ENCODE peak calls at places on chromosomes 1 and 21, in six cellular contexts. X, S, Q, R, E and V are unnamed samples.

GRCh38 chr1:235327559-235328270 is at the start of gene ARID4B:
- DNase-seq in R (no peak), S (no peak), X (peak), Q (no peak), E (no peak), V (no peak)

GRCh38 chr1:167862432-167863076 is 51.4 kb downstream of the ADCY10 start:
- DNase-seq in Q (no peak), S (peak), X (no peak), R (no peak), E (no peak), V (no peak)

GRCh38 chr1:101150266-101150665 is 86.6 kb upstream of the S1PR1 start:
- DNase-seq in Q (no peak), S (no peak), E (no peak), R (no peak), X (no peak), V (no peak)

GRCh38 chr1:37795340-37796110 is 1.9 kb downstream of the MANEAL start:
- DNase-seq in X (peak), E (peak), S (no peak), R (peak), Q (peak), V (no peak)

GRCh38 chr1:90727917-90728655 is 11.0 kb upstream of the BARHL2 start:
- DNase-seq in E (no peak), Q (no peak), R (no peak), X (no peak), S (no peak), V (no peak)

GRCh38 chr1:15760520-15761211 is 2.1 kb downstream of the FBLIM1 start:
- DNase-seq in R (no peak), Q (peak), E (no peak), S (peak), X (no peak), V (no peak)

GRCh38 chr1:174222166-174222949 is 63.0 kb downstream of the RABGAP1L start:
- DNase-seq in E (no peak), S (peak), X (no peak), Q (no peak), R (no peak), V (no peak)

GRCh38 chr1:232880354-232880753 is 70.1 kb upstream of the NTPCR start:
- DNase-seq in Q (no peak), S (peak), X (no peak), E (no peak), R (no peak), V (no peak)

GRCh38 chr1:246599315-246599714 is 33.1 kb downstream of the CNST start:
- DNase-seq in Q (no peak), R (no peak), S (no peak), X (no peak), E (no peak), V (no peak)

GRCh38 chr1:225923381-225923691 is 714 bp downstream of the PYCR2 start:
- DNase-seq in X (no peak), E (no peak), S (no peak), R (no peak), Q (no peak), V (no peak)

GRCh38 chr1:153783233-153784190 is 8.3 kb downstream of the SLC27A3 start:
- DNase-seq in Q (peak), X (peak), E (peak), S (peak), R (peak), V (peak)

GRCh38 chr1:42322577-42322976 is 12.5 kb downstream of the FOXJ3 start:
- DNase-seq in R (no peak), Q (no peak), S (peak), E (no peak), X (no peak), V (no peak)

GRCh38 chr1:197771904-197772561 is 3.2 kb downstream of the DENND1B start:
- DNase-seq in R (no peak), Q (no peak), E (no peak), S (no peak), X (no peak), V (no peak)

GRCh38 chr1:165254376-165254775 is 102.1 kb downstream of the LMX1A start:
- DNase-seq in R (no peak), E (no peak), X (no peak), S (no peak), Q (no peak), V (no peak)

GRCh38 chr1:924619-925323 is 1.0 kb downstream of the SAMD11 start:
- DNase-seq in X (no peak), Q (no peak), R (no peak), E (no peak), S (peak), V (no peak)

GRCh38 chr1:229043111-229043510 is 227.8 kb upstream of the RAB4A start:
- DNase-seq in E (no peak), S (no peak), R (no peak), Q (no peak), X (no peak), V (no peak)

GRCh38 chr1:116122955-116123757 is 12.0 kb downstream of the MAB21L3 start:
- DNase-seq in X (no peak), S (peak), E (no peak), Q (no peak), R (no peak), V (no peak)

GRCh38 chr1:241701483-241702290 is 49.6 kb downstream of the WDR64 start:
- DNase-seq in Q (no peak), E (no peak), X (no peak), R (no peak), S (no peak), V (no peak)

GRCh38 chr1:33898933-33899332 is 35.1 kb downstream of the HMGB4 start:
- DNase-seq in Q (no peak), R (no peak), S (no peak), X (no peak), E (no peak), V (no peak)

GRCh38 chr1:36964830-36965229 is 69.5 kb downstream of the GRIK3 start:
- DNase-seq in Q (no peak), X (no peak), R (no peak), S (no peak), E (no peak), V (no peak)

GRCh38 chr1:232142403-232143314 is 487.3 kb downstream of the SIPA1L2 start:
- DNase-seq in X (no peak), S (peak), Q (peak), R (no peak), E (no peak), V (no peak)

GRCh38 chr1:234737210-234737761 is 127.3 kb upstream of the IRF2BP2 start:
- DNase-seq in Q (no peak), R (no peak), X (no peak), E (no peak), S (no peak), V (no peak)

GRCh38 chr1:85276290-85277026 is at the start of gene BCL10:
- DNase-seq in R (peak), E (peak), X (peak), S (peak), Q (peak), V (peak)

GRCh38 chr1:86466986-86467385 is 1.7 kb upstream of the CLCA1 start:
- DNase-seq in E (no peak), R (no peak), X (no peak), Q (no peak), S (peak), V (no peak)

GRCh38 chr21:44966135-44967081 is 26.6 kb downstream of the SLX9 start:
- DNase-seq in R (no peak), X (no peak), Q (no peak), E (no peak), S (no peak), V (no peak)

GRCh38 chr1:38217316-38217715 is 170.7 kb upstream of the POU3F1 start:
- DNase-seq in X (no peak), R (no peak), Q (no peak), S (no peak), E (no peak), V (no peak)

GRCh38 chr1:94892604-94893280 is 34.2 kb downstream of the CNN3 start:
- DNase-seq in S (no peak), Q (no peak), R (no peak), X (no peak), E (no peak), V (no peak)

GRCh38 chr1:52127181-52128175 is 14.4 kb upstream of the ZFYVE9 start:
- DNase-seq in R (no peak), S (peak), Q (peak), X (no peak), E (no peak), V (no peak)

GRCh38 chr1:65090406-65090805 is 57.6 kb upstream of the AK4 start:
- DNase-seq in E (no peak), S (no peak), X (no peak), Q (no peak), R (no peak), V (no peak)

GRCh38 chr1:179101566-179101965 is 19.7 kb downstream of the TOR3A start:
- DNase-seq in S (no peak), X (no peak), E (no peak), Q (no peak), R (no peak), V (no peak)

GRCh38 chr1:57503337-57503736 is 79.5 kb upstream of the DAB1 start:
- DNase-seq in S (no peak), R (no peak), E (no peak), X (no peak), Q (no peak), V (no peak)

GRCh38 chr1:230109066-230109465 is 42.0 kb downstream of the GALNT2 start:
- DNase-seq in Q (no peak), X (no peak), R (no peak), E (no peak), S (no peak), V (no peak)

GRCh38 chr1:90993245-90993644 is 28.6 kb downstream of the ZNF644 start:
- DNase-seq in X (no peak), R (no peak), S (no peak), E (no peak), Q (no peak), V (no peak)

GRCh38 chr1:234613992-234614584 is 4.1 kb upstream of the IRF2BP2 start:
- DNase-seq in Q (no peak), S (peak), E (no peak), X (no peak), R (no peak), V (no peak)

GRCh38 chr1:20699558-20699957 is 18.2 kb downstream of the KIF17 start:
- DNase-seq in X (no peak), E (no peak), Q (no peak), R (no peak), S (no peak), V (no peak)

GRCh38 chr1:9061949-9062555 is 7.4 kb downstream of the SLC2A5 start:
- DNase-seq in S (peak), Q (no peak), X (no peak), R (no peak), E (no peak), V (no peak)